ENCODE peak calls at places on chromosome 17, in six cellular contexts. O, Z, Q, X, Y and D are unnamed samples.

GRCh38 chr17:35866356-35866950 is 2.2 kb downstream of the HEATR9 start:
- DNase-seq in O (no peak), Q (peak; percentile 23), X (no peak), Y (no peak), Z (no peak), D (no peak)

GRCh38 chr17:49986396-49987289 is 8.4 kb downstream of the DLX3 start:
- DNase-seq in Y (no peak), X (no peak), Z (peak; percentile 25), O (no peak), Q (no peak), D (peak; percentile 68)

GRCh38 chr17:29390856-29391631 is 881 bp downstream of the TAOK1 start:
- DNase-seq in Y (peak; percentile 35), O (no peak), Z (peak; percentile 57), X (peak; percentile 21), Q (peak; percentile 40), D (peak; percentile 69)

GRCh38 chr17:48127371-48128051 is 19.9 kb downstream of the SNX11 start:
- DNase-seq in Z (peak; percentile 93), O (no peak), Y (no peak), Q (peak; percentile 73), X (no peak), D (no peak)

GRCh38 chr17:41536741-41537613 is 8.9 kb upstream of the KRT19 start:
- DNase-seq in X (no peak), O (no peak), Z (no peak), Y (no peak), Q (no peak), D (no peak)

GRCh38 chr17:13750783-13751484 is 149.2 kb upstream of the HS3ST3A1 start:
- DNase-seq in Y (no peak), O (no peak), Z (peak; percentile 2), Q (peak; percentile 39), X (no peak), D (no peak)

GRCh38 chr17:63289931-63290330 is 156.2 kb downstream of the CYB561 start:
- DNase-seq in Q (no peak), Z (no peak), X (no peak), O (no peak), Y (no peak), D (no peak)

GRCh38 chr17:44872131-44872768 is 24.6 kb downstream of the HIGD1B start:
- DNase-seq in O (no peak), Y (peak; percentile 18), Q (no peak), X (peak; percentile 95), Z (no peak), D (no peak)

GRCh38 chr17:66373079-66373478 is 70.7 kb downstream of the PRKCA start:
- DNase-seq in Z (no peak), O (no peak), X (no peak), Q (no peak), Y (no peak), D (no peak)

GRCh38 chr17:74742153-74742515 is 5.1 kb downstream of the RAB37 start:
- DNase-seq in Y (no peak), X (no peak), Z (no peak), O (no peak), Q (peak; percentile 53), D (peak; percentile 48)

GRCh38 chr17:14474591-14474990 is 173.7 kb downstream of the HS3ST3B1 start:
- DNase-seq in Z (no peak), Y (no peak), Q (peak; percentile 54), O (no peak), X (no peak), D (no peak)

GRCh38 chr17:8485491-8485890 is 49.8 kb downstream of the NDEL1 start:
- DNase-seq in Y (no peak), X (no peak), Q (no peak), O (no peak), Z (no peak), D (no peak)

GRCh38 chr17:51154176-51154575 is 817 bp downstream of the NME1 start:
- DNase-seq in Q (peak; percentile 25), X (no peak), Y (no peak), Z (peak; percentile 36), O (no peak), D (peak; percentile 68)

GRCh38 chr17:65121916-65122821 is 15.0 kb upstream of the RGS9 start:
- DNase-seq in X (no peak), Y (no peak), O (no peak), Q (no peak), Z (no peak), D (no peak)

GRCh38 chr17:67628580-67629013 is 89.1 kb upstream of the NOL11 start:
- DNase-seq in Q (no peak), Z (peak; percentile 40), X (no peak), O (no peak), Y (peak; percentile 16), D (peak; percentile 56)

GRCh38 chr17:1100382-1100781 is 79.4 kb downstream of the ABR start:
- DNase-seq in Y (no peak), Z (no peak), Q (no peak), O (no peak), X (no peak), D (no peak)

GRCh38 chr17:70021726-70022125 is 53.3 kb upstream of the KCNJ16 start:
- DNase-seq in Z (no peak), Q (peak; percentile 1), Y (no peak), O (no peak), X (no peak), D (no peak)

GRCh38 chr17:29042679-29043538 is at the start of gene PIPOX:
- DNase-seq in X (peak; percentile 96), Y (peak; percentile 61), Z (peak; percentile 97), O (peak; percentile 76), Q (peak; percentile 59), D (no peak)

GRCh38 chr17:43094129-43094834 is 30.9 kb downstream of the BRCA1 start:
- DNase-seq in X (no peak), Y (peak; percentile 26), Z (no peak), Q (peak; percentile 46), O (no peak), D (peak; percentile 85)

GRCh38 chr17:74220966-74221814 is 7.8 kb downstream of the TTYH2 start:
- DNase-seq in Q (no peak), Y (no peak), O (no peak), Z (peak; percentile 22), X (no peak), D (peak; percentile 3)

GRCh38 chr17:74373838-74374606 is 6.7 kb downstream of the GPR142 start:
- DNase-seq in X (peak; percentile 50), Q (no peak), Z (peak; percentile 98), O (no peak), Y (no peak), D (peak; percentile 87)

GRCh38 chr17:12624221-12624620 is 41.5 kb upstream of the MYOCD start:
- DNase-seq in Q (no peak), X (no peak), Z (no peak), Y (peak; percentile 26), O (no peak), D (no peak)

GRCh38 chr17:51119415-51120356 is 982 bp downstream of the SPAG9 start:
- DNase-seq in Z (peak; percentile 76), X (peak; percentile 6), Q (peak; percentile 47), Y (peak; percentile 50), O (no peak), D (peak; percentile 92)

GRCh38 chr17:83090424-83091256 is 11.2 kb downstream of the METRNL start:
- DNase-seq in O (no peak), Z (no peak), X (no peak), Y (no peak), Q (no peak), D (no peak)

GRCh38 chr17:33469911-33470310 is 176.8 kb upstream of the ASIC2 start:
- DNase-seq in Z (no peak), O (no peak), Y (peak; percentile 60), Q (peak; percentile 64), X (no peak), D (no peak)

GRCh38 chr17:50806141-50806643 is 29.2 kb upstream of the WFIKKN2 start:
- DNase-seq in Q (no peak), Z (no peak), X (no peak), O (no peak), Y (peak; percentile 54), D (peak; percentile 84)

GRCh38 chr17:14298221-14298994 is 2.5 kb upstream of the HS3ST3B1 start:
- DNase-seq in Q (no peak), Y (no peak), X (no peak), Z (no peak), O (no peak), D (no peak)

GRCh38 chr17:52233176-52233575 is 74.7 kb upstream of the CA10 start:
- DNase-seq in Z (no peak), Q (no peak), X (no peak), Y (no peak), O (no peak), D (no peak)

GRCh38 chr17:51743477-51743876 is 415.0 kb downstream of the CA10 start:
- DNase-seq in X (no peak), Y (no peak), O (no peak), Z (peak; percentile 25), Q (no peak), D (no peak)

GRCh38 chr17:1787301-1787902 is 25.5 kb downstream of the SERPINF1 start:
- DNase-seq in Q (peak; percentile 96), O (no peak), X (no peak), Z (no peak), Y (peak; percentile 94), D (peak; percentile 98)

GRCh38 chr17:59357219-59357699 is 25.8 kb downstream of the YPEL2 start:
- DNase-seq in X (no peak), Y (no peak), Q (peak; percentile 62), O (no peak), Z (no peak), D (no peak)

GRCh38 chr17:80122026-80122575 is 20.7 kb downstream of the GAA start:
- DNase-seq in Z (no peak), X (no peak), Q (no peak), O (no peak), Y (no peak), D (peak; percentile 58)